ENCODE peak calls at places on chromosomes 5 and 9, in four cellular contexts. Z is GM12878, J is K562, H is SK-N-SH. W is an unnamed sample.

GRCh38 chr5:181035991-181036815 is 3.9 kb upstream of the BTNL9 start:
- DNase-seq in Z (no peak), J (no peak), H (no peak), W (no peak)

GRCh38 chr5:52898961-52899680 is 90.0 kb upstream of the ITGA2 start:
- DNase-seq in Z (no peak), J (no peak), H (no peak), W (no peak)

GRCh38 chr5:67283988-67284457 is 87.4 kb upstream of the CD180 start:
- DNase-seq in Z (no peak), J (no peak), H (no peak), W (no peak)

GRCh38 chr9:120383999-120384924 is 195.7 kb downstream of the CDK5RAP2 start:
- DNase-seq in Z (no peak), J (no peak), H (peak), W (no peak)

GRCh38 chr5:52043543-52043942 is 660.3 kb downstream of the ISL1 start:
- DNase-seq in Z (no peak), J (no peak), H (no peak), W (no peak)

GRCh38 chr5:176353533-176353932 is 8.0 kb downstream of the KIAA1191 start:
- DNase-seq in Z (no peak), J (no peak), H (no peak), W (no peak)

GRCh38 chr9:137459147-137459600 is at the start of gene NSMF:
- DNase-seq in Z (no peak), J (peak), H (peak), W (peak)

GRCh38 chr5:139806726-139807646 is 11.4 kb downstream of the PSD2 start:
- DNase-seq in Z (no peak), J (no peak), H (no peak), W (no peak)

GRCh38 chr5:103223031-103223955 is 35.3 kb upstream of the MACIR start:
- DNase-seq in Z (no peak), J (peak), H (no peak), W (peak)

GRCh38 chr5:165876538-165876937 is 2371.1 kb downstream of the MAT2B start:
- DNase-seq in Z (no peak), J (no peak), H (no peak), W (no peak)

GRCh38 chr5:96745844-96746531 is 61.8 kb downstream of the ERAP1 start:
- DNase-seq in Z (no peak), J (no peak), H (no peak), W (no peak)

GRCh38 chr9:70303268-70303667 is 44.5 kb downstream of the SMC5 start:
- DNase-seq in Z (no peak), J (no peak), H (no peak), W (no peak)

GRCh38 chr9:133948138-133948537 is 44.0 kb downstream of the VAV2 start:
- DNase-seq in Z (no peak), J (no peak), H (no peak), W (peak)

GRCh38 chr5:117486879-117487391 is 912.3 kb upstream of the SEMA6A start:
- DNase-seq in Z (no peak), J (no peak), H (no peak), W (no peak)
- TF ChIP-seq USF1 in Z (no peak), J (no peak), H (no peak), W (no peak)

GRCh38 chr9:112620353-112620752 is 97.6 kb downstream of the INIP start:
- DNase-seq in Z (no peak), J (no peak), H (no peak), W (no peak)
- TF ChIP-seq USF1 in Z (no peak), J (no peak), H (no peak), W (no peak)

GRCh38 chr5:171774418-171774817 is 11.2 kb upstream of the SMIM23 start:
- DNase-seq in Z (no peak), J (no peak), H (no peak), W (no peak)

GRCh38 chr5:171777420-171777759 is 8.2 kb upstream of the SMIM23 start:
- DNase-seq in Z (no peak), J (no peak), H (no peak), W (no peak)

GRCh38 chr5:171776176-171776575 is 9.4 kb upstream of the SMIM23 start:
- DNase-seq in Z (no peak), J (no peak), H (no peak), W (no peak)

GRCh38 chr5:171773106-171773505 is 12.5 kb upstream of the SMIM23 start:
- DNase-seq in Z (no peak), J (no peak), H (no peak), W (no peak)

GRCh38 chr5:171776747-171777419 is 8.7 kb upstream of the SMIM23 start:
- DNase-seq in Z (no peak), J (no peak), H (no peak), W (no peak)
- TF ChIP-seq USF1 in Z (no peak), J (no peak), H (no peak), W (no peak)

GRCh38 chr5:135234242-135235000 is 164.6 kb downstream of the MACROH2A1 start:
- DNase-seq in Z (no peak), J (no peak), H (peak), W (no peak)
- TF ChIP-seq USF1 in Z (no peak), J (no peak), H (no peak), W (no peak)

GRCh38 chr5:135238622-135239460 is 160.2 kb downstream of the MACROH2A1 start:
- DNase-seq in Z (no peak), J (no peak), H (no peak), W (no peak)

GRCh38 chr5:135241536-135241935 is 157.5 kb downstream of the MACROH2A1 start:
- DNase-seq in Z (no peak), J (no peak), H (no peak), W (no peak)

GRCh38 chr5:135240781-135241360 is 158.2 kb downstream of the MACROH2A1 start:
- DNase-seq in Z (no peak), J (no peak), H (no peak), W (no peak)

GRCh38 chr5:135240283-135240633 is 158.8 kb downstream of the MACROH2A1 start:
- DNase-seq in Z (no peak), J (no peak), H (no peak), W (no peak)

GRCh38 chr5:135239461-135240282 is 159.4 kb downstream of the MACROH2A1 start:
- DNase-seq in Z (no peak), J (no peak), H (no peak), W (no peak)
- TF ChIP-seq USF1 in Z (no peak), J (no peak), H (no peak), W (no peak)

GRCh38 chr9:130371196-130371966 is 73.4 kb upstream of the ASS1 start:
- DNase-seq in Z (no peak), J (no peak), H (no peak), W (no peak)
- TF ChIP-seq USF1 in Z (no peak), J (no peak), H (no peak), W (no peak)

GRCh38 chr5:132444061-132444460 is 46.5 kb downstream of the IRF1 start:
- DNase-seq in Z (no peak), J (no peak), H (no peak), W (no peak)

GRCh38 chr5:132446621-132447020 is 44.0 kb downstream of the IRF1 start:
- DNase-seq in Z (no peak), J (no peak), H (no peak), W (no peak)

GRCh38 chr5:132445930-132446329 is 44.6 kb downstream of the IRF1 start:
- DNase-seq in Z (no peak), J (no peak), H (no peak), W (no peak)

GRCh38 chr5:132445640-132445923 is 45.0 kb downstream of the IRF1 start:
- DNase-seq in Z (no peak), J (no peak), H (no peak), W (no peak)

DNA sequence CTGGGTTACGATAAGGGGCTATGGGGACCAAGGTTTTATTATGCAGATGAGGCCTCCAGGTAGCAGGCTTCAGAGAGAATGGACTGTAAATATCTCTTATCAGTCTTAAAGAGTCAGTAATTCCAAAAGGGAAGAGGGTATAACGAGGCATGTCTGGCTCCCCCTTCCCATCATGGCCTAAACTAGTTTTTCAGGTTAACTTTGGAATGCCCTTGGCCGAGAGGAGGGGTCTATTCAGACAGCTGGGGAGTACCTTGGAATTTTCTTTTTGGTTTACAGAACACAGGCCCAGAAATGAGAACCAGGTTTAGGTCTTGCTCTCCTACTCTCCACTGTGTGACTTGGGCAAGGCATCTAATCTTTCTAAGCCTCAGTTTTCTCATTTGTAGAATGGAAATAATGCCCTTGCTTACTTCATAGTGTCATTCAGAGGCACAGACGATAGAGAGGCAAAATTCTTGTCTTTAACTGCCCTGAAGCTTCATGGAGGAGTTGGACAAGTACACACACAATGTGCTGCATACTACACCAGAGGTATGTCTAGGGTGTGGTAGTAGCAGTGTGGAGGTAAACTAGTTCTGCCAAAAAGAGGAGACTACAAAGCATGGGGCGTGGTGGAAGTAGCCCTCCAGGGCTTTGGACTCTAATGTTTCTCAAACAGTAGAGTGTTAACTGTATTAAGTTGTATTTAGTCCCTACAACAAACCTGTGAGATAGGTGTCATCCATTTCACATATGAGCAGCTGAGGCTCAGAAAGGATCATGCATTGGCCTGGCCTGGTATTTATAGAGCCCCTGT is 45.5 kb downstream of the IRF1 start:
- DNase-seq in Z (no peak), J (no peak), H (no peak), W (no peak)
- TF ChIP-seq USF1 in Z (no peak), J (no peak), H (no peak), W (no peak)

GRCh38 chr5:14998494-14998893 is 126.9 kb upstream of the ANKH start:
- DNase-seq in Z (no peak), J (no peak), H (no peak), W (no peak)

GRCh38 chr5:14996997-14997396 is 125.4 kb upstream of the ANKH start:
- DNase-seq in Z (peak), J (no peak), H (no peak), W (no peak)

GRCh38 chr5:14995229-14995628 is 123.7 kb upstream of the ANKH start:
- DNase-seq in Z (no peak), J (no peak), H (no peak), W (no peak)
- TF ChIP-seq USF1 in Z (no peak), J (peak), H (no peak), W (no peak)

GRCh38 chr9:112010537-112010936 is 113.9 kb downstream of the UGCG start:
- DNase-seq in Z (no peak), J (no peak), H (no peak), W (no peak)

GRCh38 chr9:112009656-112010055 is 113.0 kb downstream of the UGCG start:
- DNase-seq in Z (no peak), J (no peak), H (no peak), W (no peak)

GRCh38 chr9:112005939-112006338 is 109.3 kb downstream of the UGCG start:
- DNase-seq in Z (no peak), J (no peak), H (no peak), W (no peak)

GRCh38 chr9:112006361-112007020 is 109.9 kb downstream of the UGCG start:
- DNase-seq in Z (no peak), J (no peak), H (no peak), W (no peak)

DNA sequence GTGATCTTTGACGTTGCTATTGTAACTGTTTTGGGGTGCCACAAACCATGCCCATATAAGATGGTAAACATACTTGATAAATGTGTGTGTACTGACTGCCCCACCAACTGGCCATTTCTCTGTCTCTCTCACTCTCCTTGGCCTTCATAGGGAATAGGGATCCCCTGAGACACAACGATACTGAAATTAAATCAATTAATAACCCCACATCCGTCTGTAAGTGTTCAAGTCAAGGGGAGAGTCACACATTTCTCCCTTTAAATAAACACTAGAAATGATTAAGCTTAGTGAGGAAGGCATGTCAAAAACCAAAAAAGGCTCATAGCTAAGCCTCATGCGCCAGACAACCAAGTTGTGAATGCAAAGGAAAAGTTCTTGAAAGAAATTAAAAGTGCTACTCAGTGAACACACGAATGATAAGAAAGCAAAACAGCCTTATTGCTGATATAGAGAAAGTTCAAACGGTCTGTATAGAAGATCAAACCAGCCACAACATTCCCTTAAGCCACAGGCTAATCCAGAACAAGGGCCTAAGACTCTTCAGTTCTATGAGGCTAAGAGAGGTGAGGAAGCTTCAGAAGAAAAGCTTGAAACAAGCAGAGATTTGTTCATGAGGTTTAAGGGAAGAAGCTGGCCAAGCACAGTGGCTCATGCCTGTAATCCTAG is 111.1 kb downstream of the UGCG start:
- DNase-seq in Z (no peak), J (no peak), H (no peak), W (no peak)
- TF ChIP-seq USF1 in Z (no peak), J (no peak), H (no peak), W (no peak)

GRCh38 chr9:131180454-131180853 is 55.1 kb downstream of the NUP214 start:
- DNase-seq in Z (no peak), J (peak), H (no peak), W (no peak)
- TF ChIP-seq USF1 in Z (no peak), J (no peak), H (no peak), W (no peak)

W was measured in WTC11.